ENCODE peak calls at places on chromosomes 11 and 22, in seven cellular contexts. I, K, P, Q, L, O and S are unnamed samples. For H3K27me3, the result is how much of the 10 kb centered on the place peaks cover.

GRCh38 chr11:19345519-19345847 is 104.7 kb upstream of the E2F8 start:
- DNase-seq in I (no peak), K (no peak), P (no peak), Q (no peak), L (no peak), O (peak), S (no peak)

GRCh38 chr11:75352417-75353206 is 1.2 kb upstream of the ARRB1 start:
- DNase-seq in I (no peak), K (peak), P (no peak), Q (no peak), L (no peak), O (no peak), S (no peak)

GRCh38 chr11:46711288-46711687 is 7.7 kb upstream of the F2 start:
- DNase-seq in I (no peak), K (no peak), P (no peak), Q (peak), L (no peak), O (no peak), S (no peak)

GRCh38 chr11:118359295-118359958 is at the start of gene UBE4A:
- DNase-seq in I (peak), K (peak), P (peak), Q (peak), L (peak), O (peak), S (peak)

GRCh38 chr11:83661491-83662350 is 375.6 kb upstream of the CCDC90B start:
- DNase-seq in I (no peak), K (no peak), P (no peak), Q (no peak), L (no peak), O (no peak), S (no peak)

GRCh38 chr11:29914203-29914930 is 102.5 kb downstream of the KCNA4 start:
- DNase-seq in I (no peak), K (no peak), P (no peak), Q (no peak), L (no peak), O (no peak), S (no peak)

GRCh38 chr11:47552581-47553416 is at the start of gene CELF1:
- DNase-seq in I (peak), K (peak), P (peak), Q (peak), L (peak), O (peak), S (peak)

GRCh38 chr11:128523616-128524015 is 63.7 kb downstream of the ETS1 start:
- DNase-seq in I (no peak), K (no peak), P (no peak), Q (peak), L (no peak), O (no peak), S (no peak)

GRCh38 chr11:18253222-18253621 is 4.8 kb upstream of the SAA2 start:
- DNase-seq in I (no peak), K (no peak), P (no peak), Q (no peak), L (peak), O (no peak), S (no peak)

GRCh38 chr11:57260937-57261783 is 24.1 kb upstream of the APLNR start:
- DNase-seq in I (no peak), K (no peak), P (no peak), Q (no peak), L (no peak), O (no peak), S (no peak)

GRCh38 chr11:47538741-47539575 is 14.0 kb downstream of the CELF1 start:
- DNase-seq in I (no peak), K (no peak), P (no peak), Q (no peak), L (no peak), O (peak), S (peak)

GRCh38 chr11:32561835-32562234 is 21.8 kb upstream of the EIF3M start:
- DNase-seq in I (no peak), K (no peak), P (no peak), Q (no peak), L (no peak), O (no peak), S (no peak)

GRCh38 chr11:86458294-86459001 is 83.8 kb downstream of the CCDC81 start:
- DNase-seq in I (no peak), K (no peak), P (no peak), Q (no peak), L (no peak), O (no peak), S (no peak)

GRCh38 chr22:48351376-48352085 is 1476.1 kb downstream of the BRD1 start:
- DNase-seq in I (no peak), K (no peak), P (no peak), Q (no peak), L (no peak), O (no peak), S (no peak)

GRCh38 chr11:95108159-95108611 is 18.5 kb downstream of the ENDOD1 start:
- DNase-seq in I (peak), K (no peak), P (no peak), Q (peak), L (no peak), O (peak), S (no peak)

GRCh38 chr11:31997955-31998354 is 92.9 kb upstream of the RCN1 start:
- DNase-seq in I (no peak), K (no peak), P (no peak), Q (no peak), L (no peak), O (no peak), S (no peak)

GRCh38 chr11:84909740-84910139 is 717.4 kb downstream of the DLG2 start:
- DNase-seq in I (no peak), K (no peak), P (no peak), Q (no peak), L (no peak), O (peak), S (no peak)

GRCh38 chr11:13278620-13279486 is 1.3 kb downstream of the BMAL1 start:
- DNase-seq in I (peak), K (no peak), P (no peak), Q (no peak), L (no peak), O (peak), S (no peak)

GRCh38 chr11:105903113-105903512 is 118.9 kb downstream of the MSANTD4 start:
- DNase-seq in I (no peak), K (no peak), P (no peak), Q (peak), L (no peak), O (peak), S (no peak)

GRCh38 chr11:123069878-123070821 is 8.2 kb upstream of the HSPA8 start:
- DNase-seq in I (no peak), K (no peak), P (no peak), Q (no peak), L (no peak), O (no peak), S (no peak)
- H3K4me3 ChIP-seq in I (peak), K (no peak), P (peak), Q (no peak), L (no peak), O (no peak), S (no peak)

GRCh38 chr11:74307409-74307808 is 4.0 kb downstream of the P4HA3 start:
- DNase-seq in I (no peak), K (no peak), P (no peak), Q (peak), L (no peak), O (no peak), S (no peak)

GRCh38 chr11:74312321-74312720 is 881 bp upstream of the P4HA3 start:
- DNase-seq in I (no peak), K (no peak), P (no peak), Q (no peak), L (no peak), O (no peak), S (no peak)

GRCh38 chr11:74306440-74307175 is 4.8 kb downstream of the P4HA3 start:
- DNase-seq in I (no peak), K (no peak), P (no peak), Q (no peak), L (no peak), O (no peak), S (no peak)

GRCh38 chr11:74310857-74311256 is 583 bp downstream of the P4HA3 start:
- DNase-seq in I (no peak), K (no peak), P (no peak), Q (no peak), L (no peak), O (no peak), S (no peak)

DNA sequence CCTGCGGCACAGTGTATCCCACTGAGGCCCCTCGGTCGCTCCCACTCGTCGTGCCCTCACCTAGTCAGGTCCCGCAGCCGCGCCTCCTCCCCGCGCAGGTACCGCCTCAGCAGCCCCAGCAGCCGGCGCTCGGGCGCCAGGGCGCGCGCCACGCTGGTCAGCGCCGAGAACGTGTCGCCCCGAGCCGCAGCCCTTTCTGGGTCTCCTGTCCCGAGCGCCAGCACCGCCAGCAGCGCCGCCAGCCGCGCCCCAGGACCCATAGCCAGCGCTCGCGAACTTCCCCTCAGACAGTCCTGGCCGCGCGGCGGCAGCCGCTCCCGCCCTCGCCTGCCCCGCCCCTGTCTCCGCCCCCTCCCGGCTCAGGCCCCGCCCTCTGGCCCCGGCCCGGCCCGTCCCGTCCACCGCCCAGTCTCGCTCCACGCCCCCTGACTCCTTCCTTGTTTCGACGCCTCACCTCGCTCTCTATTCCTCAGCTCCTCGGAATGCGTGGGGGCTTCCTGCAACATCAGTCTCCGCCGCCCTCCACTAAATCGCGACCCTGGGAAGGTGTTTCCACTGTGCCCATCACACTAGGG is at the start of gene P4HA3:
- DNase-seq in I (peak), K (peak), P (no peak), Q (no peak), L (peak), O (peak), S (no peak)
- TF ChIP-seq CTCF in I (no peak), K (no peak), P (no peak), Q (no peak), L (no peak), O (peak), S (no peak)

DNA sequence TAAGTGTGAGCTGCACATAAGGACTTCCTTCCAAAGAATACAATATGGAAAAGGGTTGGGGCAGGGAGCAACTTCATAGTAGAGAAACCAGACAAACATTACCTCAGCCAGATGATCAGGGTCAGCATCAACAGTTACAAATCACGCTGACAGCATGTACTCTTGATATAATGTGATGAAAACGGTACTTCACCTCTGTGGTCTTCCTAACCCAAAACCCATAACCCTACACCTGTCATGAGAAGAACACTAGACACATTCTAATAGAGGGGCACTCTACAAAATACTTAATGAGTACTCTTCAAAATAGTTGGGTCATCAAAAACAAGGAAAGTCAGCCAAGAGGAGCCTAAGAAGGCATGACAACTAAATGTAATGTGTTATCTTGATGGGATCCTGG is 43.9 kb downstream of the RRAS2 start:
- DNase-seq in I (no peak), K (no peak), P (no peak), Q (no peak), L (no peak), O (no peak), S (no peak)
- H3K27me3 ChIP-seq in I (under half), K (under half), P (under half), Q (under half), L (under half), O (under half), S (under half)

GRCh38 chr11:69641681-69642548 is 959 bp downstream of the CCND1 start:
- DNase-seq in I (no peak), K (no peak), P (no peak), Q (no peak), L (no peak), O (peak), S (no peak)

GRCh38 chr11:69639843-69640242 is 1.1 kb upstream of the CCND1 start:
- DNase-seq in I (no peak), K (no peak), P (no peak), Q (no peak), L (no peak), O (no peak), S (no peak)

GRCh38 chr11:69638941-69639681 is 1.8 kb upstream of the CCND1 start:
- DNase-seq in I (peak), K (peak), P (peak), Q (peak), L (peak), O (peak), S (peak)

GRCh38 chr11:69640995-69641581 is at the start of gene CCND1:
- DNase-seq in I (peak), K (peak), P (peak), Q (peak), L (peak), O (peak), S (peak)

DNA sequence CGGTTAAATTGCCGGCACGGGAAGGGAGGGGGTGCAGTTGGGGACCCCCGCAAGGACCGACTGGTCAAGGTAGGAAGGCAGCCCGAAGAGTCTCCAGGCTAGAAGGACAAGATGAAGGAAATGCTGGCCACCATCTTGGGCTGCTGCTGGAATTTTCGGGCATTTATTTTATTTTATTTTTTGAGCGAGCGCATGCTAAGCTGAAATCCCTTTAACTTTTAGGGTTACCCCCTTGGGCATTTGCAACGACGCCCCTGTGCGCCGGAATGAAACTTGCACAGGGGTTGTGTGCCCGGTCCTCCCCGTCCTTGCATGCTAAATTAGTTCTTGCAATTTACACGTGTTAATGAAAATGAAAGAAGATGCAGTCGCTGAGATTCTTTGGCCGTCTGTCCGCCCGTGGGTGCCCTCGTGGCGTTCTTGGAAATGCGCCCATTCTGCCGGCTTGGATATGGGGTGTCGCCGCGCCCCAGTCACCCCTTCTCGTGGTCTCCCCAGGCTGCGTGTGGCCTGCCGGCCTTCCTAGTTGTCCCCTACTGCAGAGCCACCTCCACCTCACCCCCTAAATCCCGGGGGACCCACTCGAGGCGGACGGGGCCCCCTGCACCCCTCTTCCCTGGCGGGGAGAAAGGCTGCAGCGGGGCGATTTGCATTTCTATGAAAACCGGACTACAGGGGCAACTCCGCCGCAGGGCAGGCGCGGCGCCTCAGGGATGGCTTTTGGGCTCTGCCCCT is 529 bp upstream of the CCND1 start:
- DNase-seq in I (peak), K (no peak), P (no peak), Q (no peak), L (no peak), O (peak), S (no peak)
- H3K4me3 ChIP-seq in I (peak), K (peak), P (peak), Q (peak), L (peak), O (peak), S (peak)